ENCODE peak calls at places on chromosome 12, in seven cellular contexts. Y is lower leg skin; V is left lung; Z is stimulated activated CD4-positive, alpha-beta T cell treated with anti-CD3 and anti-CD28 coated beads, Interleukin-12 subunit alpha, Interleukin-12 subunit beta, amount 100 ng/mL, for 48 hours; S is neural progenitor cell; J is GM13976; X is nucleus accumbens. K is an unnamed sample.

GRCh38 chr12:71011261-71011660 is 90.7 kb upstream of the PTPRR start:
- DNase-seq in X (no peak), J (no peak), S (no peak), Z (no peak), V (no peak), Y (no peak), K (no peak)

GRCh38 chr12:28374556-28374955 is 184.3 kb downstream of the CCDC91 start:
- DNase-seq in S (no peak), Z (no peak), J (no peak), V (no peak), X (no peak), Y (no peak), K (no peak)

GRCh38 chr12:58877243-58877743 is 43.0 kb downstream of the LRIG3 start:
- DNase-seq in Z (no peak), X (no peak), J (no peak), V (no peak), S (no peak), Y (no peak), K (no peak)

GRCh38 chr12:131828671-131829350 is 618 bp downstream of the MMP17 start:
- DNase-seq in V (no peak), Y (no peak), X (no peak), S (peak), Z (no peak), J (no peak), K (peak)

GRCh38 chr12:99146730-99147129 is 500.8 kb upstream of the GARIN6 start:
- DNase-seq in S (no peak), Z (no peak), Y (no peak), J (no peak), X (no peak), V (no peak), K (peak)

GRCh38 chr12:113552760-113553159 is 81.1 kb upstream of the LHX5 start:
- DNase-seq in X (no peak), J (no peak), Z (no peak), Y (no peak), S (no peak), V (no peak), K (no peak)

GRCh38 chr12:116878567-116879508 is 2.4 kb downstream of the HRK start:
- DNase-seq in S (peak), X (no peak), J (peak), Z (no peak), V (no peak), Y (no peak), K (no peak)

GRCh38 chr12:6118891-6119568 is 5.4 kb downstream of the VWF start:
- DNase-seq in Y (no peak), V (no peak), Z (no peak), J (no peak), X (no peak), S (no peak), K (no peak)

GRCh38 chr12:131452444-131452860 is 258.4 kb upstream of the SFSWAP start:
- DNase-seq in J (peak), S (peak), X (no peak), Z (peak), V (no peak), Y (no peak), K (peak)

GRCh38 chr12:51752490-51752889 is 96.0 kb downstream of the FIGNL2 start:
- DNase-seq in X (peak), Y (peak), V (peak), J (no peak), Z (no peak), S (peak), K (no peak)

GRCh38 chr12:12799163-12799920 is 13.8 kb upstream of the DDX47 start:
- DNase-seq in Y (no peak), V (no peak), S (peak), Z (no peak), X (no peak), J (no peak), K (no peak)

GRCh38 chr12:105084251-105085250 is at the start of gene ALDH1L2:
- DNase-seq in X (peak), Z (peak), J (peak), Y (peak), S (peak), V (peak), K (peak)

GRCh38 chr12:79186506-79186905 is 321.9 kb downstream of the SYT1 start:
- DNase-seq in V (no peak), X (no peak), J (no peak), Z (no peak), Y (no peak), S (no peak), K (no peak)

GRCh38 chr12:109927622-109928021 is 27.5 kb downstream of the TCHP start:
- DNase-seq in Z (peak), X (no peak), J (peak), S (peak), Y (no peak), V (no peak), K (peak)

GRCh38 chr12:117551698-117552097 is 190.3 kb upstream of the NOS1 start:
- DNase-seq in X (no peak), Z (no peak), V (no peak), J (no peak), Y (no peak), S (no peak), K (no peak)

GRCh38 chr12:10339441-10339840 is 31.8 kb downstream of the KLRD1 start:
- DNase-seq in J (no peak), Z (no peak), X (no peak), V (no peak), S (no peak), Y (no peak), K (no peak)

GRCh38 chr12:131345521-131346436 is 365.1 kb upstream of the SFSWAP start:
- DNase-seq in V (no peak), Y (no peak), S (no peak), X (no peak), Z (no peak), J (no peak), K (peak)

GRCh38 chr12:93802698-93803097 is 125.5 kb downstream of the CRADD start:
- DNase-seq in J (no peak), Y (no peak), Z (no peak), X (no peak), S (no peak), V (no peak), K (no peak)

GRCh38 chr12:18753481-18754117 is 15.7 kb downstream of the CAPZA3 start:
- DNase-seq in V (no peak), X (no peak), J (no peak), Z (no peak), S (peak), Y (no peak), K (no peak)

GRCh38 chr12:91772411-91772810 is 373.2 kb downstream of the BTG1 start:
- DNase-seq in X (no peak), V (no peak), Z (no peak), Y (no peak), J (no peak), S (no peak), K (no peak)

GRCh38 chr12:129538137-129538536 is 365.7 kb downstream of the TMEM132D start:
- DNase-seq in J (no peak), X (no peak), V (no peak), S (no peak), Z (no peak), Y (no peak), K (no peak)

GRCh38 chr12:32036477-32037263 is 70.0 kb upstream of the BICD1 start:
- DNase-seq in S (no peak), Y (no peak), J (no peak), Z (no peak), V (no peak), X (no peak), K (no peak)

GRCh38 chr12:115176741-115177400 is 492.9 kb upstream of the TBX3 start:
- DNase-seq in V (no peak), S (no peak), Y (no peak), Z (no peak), J (no peak), X (no peak), K (no peak)

GRCh38 chr12:89333564-89334252 is 18.6 kb downstream of the DUSP6 start:
- DNase-seq in Z (no peak), V (no peak), S (peak), X (no peak), Y (no peak), J (no peak), K (peak)

GRCh38 chr12:93943766-93944165 is 204.6 kb upstream of the PLXNC1 start:
- DNase-seq in Z (no peak), S (no peak), V (no peak), Y (peak), X (no peak), J (no peak), K (no peak)

K was measured in RPMI8226.